ENCODE peak calls at places on chromosomes 3 and 15, in five cellular contexts. L is activated naive CD4-positive, alpha-beta T cell treated with anti-CD3 and anti-CD28 coated beads, Interleukin-2, amount 10 ng/mL, durations not matched to agents 7 days and 5 days; S is LoVo; T is NCI-H345; O is aorta. G is an unnamed sample.

GRCh38 chr15:79811406-79812405 is 85.1 kb downstream of the MTHFS start:
- DNase-seq in L (no peak), S (no peak), T (peak; percentile 47), O (peak; percentile 77), G (peak; percentile 89)

GRCh38 chr3:55484191-55484644 is 2.9 kb downstream of the WNT5A start:
- DNase-seq in L (no peak), S (no peak), T (no peak), O (no peak), G (peak; percentile 49)

GRCh38 chr15:60788514-60789091 is 309.7 kb upstream of the ICE2 start:
- DNase-seq in L (no peak), S (no peak), T (no peak), O (no peak), G (peak; percentile 37)

GRCh38 chr3:71389191-71389590 is 194.3 kb downstream of the FOXP1 start:
- DNase-seq in L (no peak), S (no peak), T (peak; percentile 40), O (no peak), G (no peak)

GRCh38 chr3:20561166-20561565 is 375.2 kb upstream of the SGO1 start:
- DNase-seq in L (no peak), S (no peak), T (no peak), O (no peak), G (no peak)

GRCh38 chr3:17473761-17474160 is 268.7 kb downstream of the TBC1D5 start:
- DNase-seq in L (no peak), S (no peak), T (no peak), O (no peak), G (no peak)

GRCh38 chr3:66567066-66567465 is 66.2 kb upstream of the LRIG1 start:
- DNase-seq in L (no peak), S (no peak), T (no peak), O (no peak), G (no peak)

GRCh38 chr3:188046561-188047213 is 107.3 kb upstream of the LPP start:
- DNase-seq in L (no peak), S (no peak), T (no peak), O (no peak), G (no peak)

GRCh38 chr3:139358857-139359562 is 15.2 kb downstream of the MRPS22 start:
- DNase-seq in L (no peak), S (no peak), T (peak; percentile 37), O (no peak), G (no peak)

GRCh38 chr15:73527598-73527997 is 84.6 kb downstream of the REC114 start:
- DNase-seq in L (no peak), S (no peak), T (no peak), O (no peak), G (no peak)

GRCh38 chr3:187210555-187211327 is 13.5 kb downstream of the RTP1 start:
- DNase-seq in L (no peak), S (no peak), T (no peak), O (no peak), G (no peak)

GRCh38 chr15:88882745-88883144 is 12.6 kb downstream of the HAPLN3 start:
- DNase-seq in L (no peak), S (no peak), T (no peak), O (no peak), G (no peak)

GRCh38 chr3:124202754-124203153 is 210.8 kb upstream of the ROPN1 start:
- DNase-seq in L (no peak), S (no peak), T (no peak), O (peak; percentile 81), G (peak; percentile 92)

GRCh38 chr3:72753495-72753894 is 94.8 kb downstream of the SHQ1 start:
- DNase-seq in L (no peak), S (no peak), T (no peak), O (no peak), G (no peak)

GRCh38 chr3:65871305-65872141 is 167.2 kb downstream of the MAGI1 start:
- DNase-seq in L (no peak), S (no peak), T (peak; percentile 86), O (peak; percentile 51), G (peak; percentile 66)

GRCh38 chr3:168094877-168095610 is 680 bp downstream of the GOLIM4 start:
- DNase-seq in L (peak; percentile 36), S (peak; percentile 57), T (peak; percentile 49), O (peak; percentile 78), G (peak; percentile 88)

GRCh38 chr3:196954832-196955231 is 12.5 kb upstream of the NCBP2 start:
- DNase-seq in L (no peak), S (no peak), T (no peak), O (no peak), G (no peak)

GRCh38 chr15:91530951-91531582 is 322.4 kb upstream of the SLCO3A1 start:
- DNase-seq in L (no peak), S (no peak), T (no peak), O (no peak), G (no peak)

GRCh38 chr3:28575748-28576589 is 227.3 kb upstream of the AZI2 start:
- DNase-seq in L (no peak), S (no peak), T (peak; percentile 53), O (peak; percentile 50), G (peak; percentile 65)

GRCh38 chr15:74857082-74857655 is 14.2 kb upstream of the ULK3 start:
- DNase-seq in L (no peak), S (no peak), T (no peak), O (no peak), G (no peak)

GRCh38 chr15:28994830-28995180 is 109.0 kb downstream of the APBA2 start:
- DNase-seq in L (no peak), S (no peak), T (no peak), O (peak; percentile 44), G (no peak)

GRCh38 chr3:8571256-8571655 is 69.6 kb downstream of the LMCD1 start:
- DNase-seq in L (no peak), S (no peak), T (no peak), O (no peak), G (no peak)